ENCODE peak calls at places on chromosomes 6 and 20, in five cellular contexts. R is GM23338; I is stomach; W is psoas muscle; S is CD8-positive, alpha-beta T cell. V is an unnamed sample.

GRCh38 chr20:44692932-44693476 is 22.2 kb upstream of the CCN5 start:
- DNase-seq in S (no peak), I (peak; percentile 33), W (peak; percentile 86), R (no peak), V (peak; percentile 77)

GRCh38 chr6:25576920-25577319 is 75.1 kb upstream of the SCGN start:
- DNase-seq in S (no peak), W (no peak), I (no peak), R (no peak), V (no peak)

GRCh38 chr6:89161326-89162046 is 15.6 kb downstream of the PM20D2 start:
- DNase-seq in W (no peak), R (peak; percentile 65), S (no peak), I (no peak), V (no peak)

GRCh38 chr20:36154696-36155628 is at the start of gene EPB41L1:
- DNase-seq in R (peak; percentile 65), W (peak; percentile 24), I (no peak), S (no peak), V (no peak)

GRCh38 chr6:137903933-137904821 is 37.1 kb downstream of the TNFAIP3 start:
- DNase-seq in S (no peak), R (no peak), I (no peak), W (no peak), V (no peak)

GRCh38 chr6:107820571-107821261 is 3.4 kb downstream of the SCML4 start:
- DNase-seq in R (no peak), S (peak; percentile 15), W (no peak), I (peak; percentile 53), V (no peak)

GRCh38 chr20:17625246-17626051 is 55.6 kb downstream of the DSTN start:
- DNase-seq in R (no peak), I (no peak), S (no peak), W (peak; percentile 12), V (no peak)

GRCh38 chr6:17633465-17634188 is 33.5 kb downstream of the FAM8A1 start:
- DNase-seq in R (no peak), W (no peak), I (no peak), S (no peak), V (no peak)

GRCh38 chr6:86820750-86821149 is 116.6 kb upstream of the HTR1E start:
- DNase-seq in W (no peak), S (no peak), I (no peak), R (no peak), V (no peak)

GRCh38 chr6:100538086-100538485 is 73.4 kb upstream of the SIM1 start:
- DNase-seq in S (no peak), R (no peak), I (no peak), W (no peak), V (no peak)

GRCh38 chr6:117481278-117481925 is 1.1 kb upstream of the DCBLD1 start:
- DNase-seq in W (no peak), I (peak; percentile 28), R (peak; percentile 41), S (no peak), V (no peak)

GRCh38 chr6:168908166-168908565 is 345.5 kb downstream of the THBS2 start:
- DNase-seq in R (no peak), I (no peak), S (no peak), W (no peak), V (no peak)

GRCh38 chr20:52972190-52972937 is at the start of gene TSHZ2:
- DNase-seq in S (no peak), I (peak; percentile 44), W (peak; percentile 58), R (no peak), V (no peak)

GRCh38 chr6:28673800-28674671 is 148.4 kb downstream of the GPX5 start:
- DNase-seq in I (no peak), W (no peak), S (no peak), R (peak; percentile 84), V (peak; percentile 33)

GRCh38 chr20:46200582-46201570 is 82.8 kb downstream of the CD40 start:
- DNase-seq in I (no peak), R (peak; percentile 57), W (no peak), S (no peak), V (no peak)

GRCh38 chr6:32972353-32973143 is 4.2 kb downstream of the BRD2 start:
- DNase-seq in I (no peak), W (peak; percentile 46), S (no peak), R (peak; percentile 35), V (no peak)

GRCh38 chr6:108260126-108260808 is 573 bp downstream of the SNX3 start:
- DNase-seq in W (no peak), I (peak; percentile 33), S (no peak), R (peak; percentile 69), V (peak; percentile 3)

GRCh38 chr20:43987531-43987930 is 72.9 kb downstream of the TOX2 start:
- DNase-seq in W (no peak), R (no peak), S (no peak), I (no peak), V (no peak)

DNA sequence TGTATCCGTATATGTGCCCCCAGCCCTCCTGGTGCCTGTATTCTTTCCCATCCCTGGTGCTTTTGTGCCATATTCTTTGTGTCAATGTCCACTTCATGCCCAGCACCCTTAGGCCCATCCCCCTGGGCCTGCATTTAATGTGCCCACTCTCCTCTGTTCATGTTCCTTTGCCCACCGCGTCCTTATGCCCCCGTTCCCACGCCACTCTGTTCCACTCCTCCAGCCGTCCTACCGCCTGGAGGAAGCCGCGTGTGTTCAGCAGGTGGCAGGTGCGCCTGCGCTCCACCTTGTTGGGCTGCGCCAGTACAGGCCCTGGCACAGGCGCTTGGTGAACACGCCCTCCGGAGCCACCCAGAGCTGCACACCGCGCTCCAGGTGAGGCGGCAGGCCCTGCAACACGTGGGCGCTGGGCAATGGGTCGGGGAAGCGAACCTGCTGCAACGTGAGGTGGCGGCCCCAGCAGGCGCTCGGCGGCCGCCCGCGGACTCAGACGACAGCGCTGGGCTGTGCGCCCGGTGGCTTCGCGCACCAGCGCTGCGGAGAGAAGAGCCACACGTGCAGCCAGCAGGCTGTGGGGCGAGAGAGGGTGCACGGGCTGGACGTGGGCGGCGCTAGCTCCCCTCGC is 4.0 kb upstream of the FOXS1 start:
- DNase-seq in R (peak; percentile 70), I (peak; percentile 85), W (no peak), S (no peak), V (no peak)
- H3K4me3 ChIP-seq in R (peak overlapping the region; percentile 50), I (no peak overlapping the region), W (no peak overlapping the region), S (no peak overlapping the region), V (no peak overlapping the region)

GRCh38 chr6:157669747-157670216 is 153.3 kb upstream of the SNX9 start:
- DNase-seq in I (peak; percentile 82), S (no peak), W (peak; percentile 90), R (peak; percentile 70), V (peak; percentile 37)
- TF ChIP-seq CTCF in I (no peak), S (no peak), W (peak; percentile 42), R (peak; percentile 25), V (peak; percentile 42)

DNA sequence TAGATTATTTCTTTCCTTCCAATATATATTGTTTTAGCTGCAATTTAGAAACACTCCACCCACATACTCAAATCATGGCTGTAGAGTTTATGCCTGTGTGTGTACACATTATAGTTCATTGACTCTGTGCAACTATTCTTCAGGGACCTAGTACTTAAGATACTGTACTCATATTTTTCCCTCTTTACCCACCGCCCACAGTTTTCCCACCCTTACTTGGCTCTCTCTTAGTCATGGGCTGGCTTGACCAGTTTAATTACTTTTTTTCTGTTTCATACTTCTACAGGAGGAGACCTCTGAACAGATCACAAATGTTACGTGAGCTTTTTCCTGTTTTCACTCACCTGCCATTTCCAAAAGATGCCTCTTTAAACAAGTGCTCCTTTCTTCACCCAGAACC is 30.4 kb downstream of the C6orf89 start:
- DNase-seq in W (no peak), I (no peak), S (no peak), R (no peak), V (no peak)
- H3K27ac ChIP-seq in W (no peak overlapping the region), I (peak overlapping the region; percentile 67), S (no peak overlapping the region), R (no peak overlapping the region), V (no peak overlapping the region)

GRCh38 chr20:50528804-50529351 is 18.7 kb downstream of the PTPN1 start:
- DNase-seq in S (no peak), W (no peak), R (no peak), I (no peak), V (no peak)
- H3K4me3 ChIP-seq in S (no peak overlapping the region), W (no peak overlapping the region), R (no peak overlapping the region), I (no peak overlapping the region), V (no peak overlapping the region)

DNA sequence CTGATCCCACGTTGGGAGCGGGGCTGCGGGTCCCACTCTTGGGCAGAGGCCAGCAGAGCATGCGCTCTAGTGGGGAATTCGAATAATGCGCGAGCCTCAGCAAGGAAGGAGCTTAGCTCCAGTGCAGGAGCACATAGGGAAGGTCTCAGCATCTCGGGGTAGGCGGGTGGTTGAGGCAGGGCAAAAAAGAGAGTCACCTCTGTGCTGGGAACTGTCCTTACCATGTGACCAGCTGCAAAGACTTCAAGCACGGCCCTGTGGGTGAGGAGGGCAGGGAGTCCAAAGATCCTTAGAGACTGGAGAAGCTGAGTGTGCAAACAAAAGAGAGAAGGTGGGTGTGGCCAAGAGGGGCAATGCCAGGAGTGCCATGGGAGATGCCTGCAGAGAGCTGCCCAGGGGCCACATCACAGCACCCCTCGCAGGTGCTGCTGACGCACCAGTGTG is 79.2 kb upstream of the CD93 start:
- DNase-seq in R (peak; percentile 46), I (peak; percentile 23), W (no peak), S (no peak), V (no peak)
- TF ChIP-seq CTCF in R (peak; percentile 36), I (no peak), W (no peak), S (no peak), V (no peak)

GRCh38 chr20:50121858-50122271 is 8.9 kb upstream of the UBE2V1 start:
- DNase-seq in W (no peak), S (no peak), R (peak; percentile 55), I (no peak), V (no peak)
- H3K27ac ChIP-seq in W (peak overlapping the region; percentile 77), S (no peak overlapping the region), R (peak overlapping the region; percentile 55), I (peak overlapping the region; percentile 30), V (no peak overlapping the region)

GRCh38 chr6:31837612-31838553 is 10.3 kb downstream of the HSPA1B start:
- DNase-seq in R (no peak), I (no peak), S (no peak), W (no peak), V (no peak)
- H3K4me3 ChIP-seq in R (peak overlapping the region; percentile 84), I (no peak overlapping the region), S (peak overlapping the region; percentile 84), W (peak overlapping the region; percentile 86), V (peak overlapping the region; percentile 92)

DNA sequence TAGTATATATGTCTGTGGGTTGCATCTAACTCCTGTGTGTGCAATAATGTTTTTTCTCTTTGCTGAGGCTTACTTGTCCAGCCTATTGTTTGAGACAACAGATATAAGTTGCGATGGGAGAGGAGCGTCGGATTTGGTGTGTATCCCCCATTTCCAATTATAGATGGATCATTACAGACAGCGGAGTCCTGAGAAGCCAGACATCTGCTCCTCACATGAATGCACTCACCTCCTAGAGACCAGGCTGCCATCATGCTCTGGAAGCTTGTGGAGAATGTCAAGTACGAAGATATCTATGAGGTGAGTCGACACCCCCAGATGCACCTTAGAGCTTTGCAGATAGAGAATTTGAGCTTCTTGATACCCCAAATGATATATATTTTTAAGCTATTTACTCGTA is at the start of gene TFAP2B:
- DNase-seq in W (no peak), S (no peak), R (no peak), I (no peak), V (no peak)
- TF ChIP-seq CTCF in W (no peak), S (no peak), R (no peak), I (no peak), V (no peak)